ENCODE peak calls at places on chromosomes 2 and 18, in six cellular contexts. F is stimulated activated CD4-positive, alpha-beta T cell treated with anti-CD3 and anti-CD28 coated beads, Interleukin-12 subunit alpha, Interleukin-12 subunit beta, amount 100 ng/mL, for 4 hours; J is tibial artery; E is CD8-positive, alpha-beta T cell; G is nephron progenitor cell; W is NCI-H2171 treated with DMSO at 0.1 percent for 48 hours. Z is an unnamed sample.

GRCh38 chr18:75548353-75548752 is 120.8 kb upstream of the SMIM21 start:
- DNase-seq in G (peak), E (no peak), J (no peak), W (peak), F (no peak), Z (no peak)

GRCh38 chr2:12978058-12978835 is 261.5 kb downstream of the TRIB2 start:
- DNase-seq in G (no peak), J (no peak), F (no peak), E (no peak), W (no peak), Z (no peak)

GRCh38 chr2:58893645-58894336 is 652.7 kb upstream of the FANCL start:
- DNase-seq in W (no peak), J (no peak), E (no peak), G (no peak), F (no peak), Z (no peak)

GRCh38 chr2:200787351-200788128 is 24.2 kb upstream of the BZW1 start:
- DNase-seq in W (peak), G (no peak), E (no peak), F (no peak), J (no peak), Z (no peak)

GRCh38 chr2:854460-854859 is 96.2 kb upstream of the SNTG2 start:
- DNase-seq in F (peak), J (no peak), W (peak), G (peak), E (no peak), Z (no peak)

GRCh38 chr2:64605991-64606494 is 47.7 kb downstream of the SERTAD2 start:
- DNase-seq in F (no peak), G (no peak), J (no peak), W (no peak), E (no peak), Z (no peak)

GRCh38 chr2:203786912-203787311 is 80.5 kb downstream of the CD28 start:
- DNase-seq in J (peak), W (no peak), F (no peak), G (no peak), E (no peak), Z (no peak)

GRCh38 chr2:5839563-5839962 is 147.4 kb downstream of the SOX11 start:
- DNase-seq in G (peak), J (no peak), F (no peak), E (no peak), W (no peak), Z (no peak)

GRCh38 chr18:63339920-63340484 is 20.4 kb upstream of the BCL2 start:
- DNase-seq in E (peak), J (no peak), G (peak), W (peak), F (peak), Z (no peak)

GRCh38 chr2:101113441-101114267 is 37.5 kb downstream of the TBC1D8 start:
- DNase-seq in F (no peak), G (no peak), E (no peak), J (no peak), W (peak), Z (no peak)

GRCh38 chr2:200756618-200757321 is 54.9 kb upstream of the BZW1 start:
- DNase-seq in W (no peak), J (no peak), E (no peak), F (no peak), G (no peak), Z (no peak)

GRCh38 chr2:160828076-160828475 is 332.2 kb upstream of the TANK start:
- DNase-seq in E (no peak), G (no peak), W (no peak), J (no peak), F (no peak), Z (no peak)

GRCh38 chr2:216222650-216223352 is 113.7 kb downstream of the XRCC5 start:
- DNase-seq in E (no peak), J (no peak), G (no peak), W (no peak), F (no peak), Z (no peak)

GRCh38 chr2:191604154-191604553 is 73.8 kb upstream of the NABP1 start:
- DNase-seq in F (no peak), J (no peak), E (no peak), G (no peak), W (peak), Z (no peak)

GRCh38 chr2:118838741-118839455 is 8.6 kb downstream of the EN1 start:
- DNase-seq in F (no peak), J (no peak), E (no peak), G (no peak), W (no peak), Z (no peak)

GRCh38 chr2:102268529-102269524 is 42.5 kb upstream of the IL1RL1 start:
- DNase-seq in W (no peak), E (no peak), F (no peak), J (no peak), G (no peak), Z (no peak)

GRCh38 chr2:207884127-207884526 is 114.4 kb upstream of the FZD5 start:
- DNase-seq in W (no peak), G (no peak), F (no peak), J (no peak), E (no peak), Z (no peak)

GRCh38 chr2:218885981-218886447 is 5.4 kb downstream of the WNT10A start:
- DNase-seq in F (no peak), E (no peak), W (no peak), G (no peak), J (no peak), Z (no peak)

GRCh38 chr18:24910217-24910616 is 441.7 kb downstream of the ZNF521 start:
- DNase-seq in W (no peak), F (no peak), J (no peak), E (no peak), G (no peak), Z (no peak)

GRCh38 chr2:36482576-36483214 is 115.3 kb downstream of the FEZ2 start:
- DNase-seq in F (no peak), J (no peak), W (no peak), E (no peak), G (no peak), Z (no peak)

GRCh38 chr2:111898703-111899514 is 502 bp downstream of the MERTK start:
- DNase-seq in W (no peak), E (peak), G (no peak), J (peak), F (peak), Z (peak)

GRCh38 chr2:70871398-70872211 is 36.0 kb upstream of the CD207 start:
- DNase-seq in W (peak), E (peak), F (peak), G (peak), J (peak), Z (peak)

GRCh38 chr2:109487237-109487869 is 126.4 kb downstream of the SEPTIN10 start:
- DNase-seq in W (no peak), E (no peak), J (no peak), G (no peak), F (no peak), Z (no peak)

GRCh38 chr2:42929985-42930581 is 137.7 kb upstream of the HAAO start:
- DNase-seq in E (no peak), J (no peak), G (no peak), F (no peak), W (peak), Z (no peak)

GRCh38 chr2:86280191-86280667 is 57.2 kb downstream of the REEP1 start:
- DNase-seq in F (no peak), J (no peak), G (no peak), W (peak), E (no peak), Z (no peak)

GRCh38 chr2:169363570-169364150 is 1.3 kb upstream of the LRP2 start:
- DNase-seq in J (no peak), F (peak), E (peak), W (peak), G (peak), Z (no peak)

GRCh38 chr2:169034256-169034655 is 3.1 kb upstream of the ABCB11 start:
- DNase-seq in J (no peak), G (no peak), W (no peak), F (no peak), E (no peak), Z (no peak)

GRCh38 chr2:21819475-21819874 is 695.7 kb downstream of the TDRD15 start:
- DNase-seq in E (no peak), J (no peak), F (no peak), W (no peak), G (no peak), Z (no peak)

GRCh38 chr18:79772865-79773696 is 24.7 kb upstream of the KCNG2 start:
- DNase-seq in F (no peak), W (no peak), J (no peak), G (no peak), E (no peak), Z (no peak)

GRCh38 chr2:181317511-181317910 is 139.7 kb upstream of the ITGA4 start:
- DNase-seq in G (no peak), E (no peak), W (no peak), F (no peak), J (no peak), Z (no peak)

GRCh38 chr2:237390235-237390634 is 23.7 kb downstream of the COL6A3 start:
- DNase-seq in W (no peak), J (no peak), G (no peak), F (no peak), E (no peak), Z (no peak)

Z was measured in GM12892.